ENCODE peak calls at places on chromosomes 11 and 22, in seven cellular contexts. One of them, this sample, is unnamed.

GRCh38 chr22:21990449-21991308 is 8.1 kb upstream of the TOP3B start:
- DNase-seq in osteoblast: peak; percentile 48
- DNase-seq in spleen: no peak
- DNase-seq in AG04450: no peak
- DNase-seq in MM.1S: no peak
- DNase-seq in cardiac muscle cell: no peak
- DNase-seq in ovary: no peak
- DNase-seq in this sample: no peak

GRCh38 chr11:3380706-3381570 is 2.0 kb upstream of the ZNF195 start:
- DNase-seq in osteoblast: no peak
- DNase-seq in ovary: no peak
- DNase-seq in spleen: no peak
- DNase-seq in MM.1S: no peak
- DNase-seq in cardiac muscle cell: peak; percentile 12
- DNase-seq in AG04450: no peak
- DNase-seq in this sample: no peak

GRCh38 chr11:12106501-12106900 is 3.9 kb upstream of the MICAL2 start:
- DNase-seq in ovary: no peak
- DNase-seq in osteoblast: no peak
- DNase-seq in spleen: no peak
- DNase-seq in AG04450: no peak
- DNase-seq in cardiac muscle cell: no peak
- DNase-seq in MM.1S: no peak
- DNase-seq in this sample: no peak

GRCh38 chr22:22125028-22125578 is 119.5 kb upstream of the VPREB1 start:
- DNase-seq in AG04450: no peak
- DNase-seq in MM.1S: no peak
- DNase-seq in cardiac muscle cell: no peak
- DNase-seq in spleen: no peak
- DNase-seq in ovary: no peak
- DNase-seq in osteoblast: no peak
- DNase-seq in this sample: no peak

GRCh38 chr11:1647901-1648721 is 18.5 kb downstream of the KRTAP5-5 start:
- DNase-seq in ovary: no peak
- DNase-seq in MM.1S: no peak
- DNase-seq in cardiac muscle cell: no peak
- DNase-seq in spleen: peak; percentile 56
- DNase-seq in AG04450: no peak
- DNase-seq in osteoblast: peak; percentile 73
- DNase-seq in this sample: peak; percentile 83

GRCh38 chr22:37229805-37230672 is 14.0 kb downstream of the RAC2 start:
- DNase-seq in AG04450: no peak
- DNase-seq in osteoblast: peak; percentile 89
- DNase-seq in ovary: no peak
- DNase-seq in MM.1S: peak; percentile 89
- DNase-seq in spleen: peak; percentile 97
- DNase-seq in cardiac muscle cell: peak; percentile 38
- DNase-seq in this sample: peak; percentile 53

GRCh38 chr11:70463478-70464255 is 65.3 kb downstream of the CTTN start:
- DNase-seq in spleen: no peak
- DNase-seq in ovary: no peak
- DNase-seq in osteoblast: no peak
- DNase-seq in AG04450: no peak
- DNase-seq in cardiac muscle cell: no peak
- DNase-seq in MM.1S: no peak
- DNase-seq in this sample: no peak

GRCh38 chr11:80146231-80146630 is 705.4 kb upstream of the TENM4 start:
- DNase-seq in spleen: no peak
- DNase-seq in ovary: no peak
- DNase-seq in MM.1S: no peak
- DNase-seq in osteoblast: no peak
- DNase-seq in cardiac muscle cell: no peak
- DNase-seq in AG04450: no peak
- DNase-seq in this sample: no peak

GRCh38 chr11:64762916-64763803 is 3.4 kb upstream of the PYGM start:
- DNase-seq in AG04450: no peak
- DNase-seq in cardiac muscle cell: peak; percentile 68
- DNase-seq in MM.1S: no peak
- DNase-seq in spleen: peak; percentile 76
- DNase-seq in osteoblast: peak; percentile 91
- DNase-seq in ovary: no peak
- DNase-seq in this sample: peak; percentile 49

GRCh38 chr11:73267921-73268540 is 4.1 kb upstream of the P2RY6 start:
- DNase-seq in cardiac muscle cell: no peak
- DNase-seq in ovary: no peak
- DNase-seq in spleen: no peak
- DNase-seq in osteoblast: no peak
- DNase-seq in AG04450: no peak
- DNase-seq in MM.1S: no peak
- DNase-seq in this sample: no peak

GRCh38 chr11:70535191-70535971 is 137.1 kb downstream of the CTTN start:
- DNase-seq in MM.1S: no peak
- DNase-seq in AG04450: no peak
- DNase-seq in cardiac muscle cell: no peak
- DNase-seq in ovary: peak; percentile 8
- DNase-seq in spleen: no peak
- DNase-seq in osteoblast: peak; percentile 59
- DNase-seq in this sample: peak; percentile 66

GRCh38 chr11:130437848-130438247 is 9.4 kb upstream of the ADAMTS8 start:
- DNase-seq in spleen: no peak
- DNase-seq in ovary: no peak
- DNase-seq in MM.1S: no peak
- DNase-seq in osteoblast: no peak
- DNase-seq in AG04450: no peak
- DNase-seq in cardiac muscle cell: no peak
- DNase-seq in this sample: no peak

GRCh38 chr11:28228196-28228595 is 120.0 kb downstream of the METTL15 start:
- DNase-seq in cardiac muscle cell: peak; percentile 27
- DNase-seq in AG04450: no peak
- DNase-seq in MM.1S: no peak
- DNase-seq in ovary: no peak
- DNase-seq in osteoblast: no peak
- DNase-seq in spleen: no peak
- DNase-seq in this sample: no peak

GRCh38 chr22:32643246-32643645 is 158.3 kb upstream of the TIMP3 start:
- DNase-seq in osteoblast: no peak
- DNase-seq in spleen: no peak
- DNase-seq in cardiac muscle cell: no peak
- DNase-seq in AG04450: no peak
- DNase-seq in ovary: no peak
- DNase-seq in MM.1S: no peak
- DNase-seq in this sample: no peak

GRCh38 chr11:69880803-69881445 is 61.7 kb upstream of the FGF3 start:
- DNase-seq in AG04450: no peak
- DNase-seq in spleen: peak; percentile 53
- DNase-seq in osteoblast: no peak
- DNase-seq in MM.1S: no peak
- DNase-seq in cardiac muscle cell: no peak
- DNase-seq in ovary: peak; percentile 10
- DNase-seq in this sample: peak; percentile 71

GRCh38 chr22:49727191-49727880 is 100.3 kb downstream of the BRD1 start:
- DNase-seq in spleen: no peak
- DNase-seq in cardiac muscle cell: no peak
- DNase-seq in AG04450: no peak
- DNase-seq in ovary: no peak
- DNase-seq in osteoblast: no peak
- DNase-seq in MM.1S: no peak
- DNase-seq in this sample: peak; percentile 91

GRCh38 chr11:11798586-11799438 is 43.0 kb upstream of the USP47 start:
- DNase-seq in osteoblast: peak; percentile 64
- DNase-seq in MM.1S: peak; percentile 76
- DNase-seq in AG04450: peak; percentile 38
- DNase-seq in ovary: peak; percentile 88
- DNase-seq in spleen: peak; percentile 92
- DNase-seq in cardiac muscle cell: peak; percentile 79
- DNase-seq in this sample: no peak

GRCh38 chr11:112339566-112339965 is 78.9 kb upstream of the PLET1 start:
- DNase-seq in cardiac muscle cell: no peak
- DNase-seq in MM.1S: no peak
- DNase-seq in ovary: no peak
- DNase-seq in AG04450: no peak
- DNase-seq in osteoblast: no peak
- DNase-seq in spleen: no peak
- DNase-seq in this sample: no peak
- TF ChIP-seq CTCF in cardiac muscle cell: no peak
- TF ChIP-seq CTCF in MM.1S: no peak
- TF ChIP-seq CTCF in ovary: no peak
- TF ChIP-seq CTCF in AG04450: no peak
- TF ChIP-seq CTCF in osteoblast: no peak
- TF ChIP-seq CTCF in spleen: no peak
- TF ChIP-seq CTCF in this sample: no peak

GRCh38 chr22:44705022-44705297 is 3.0 kb downstream of the PRR5 start:
- DNase-seq in spleen: no peak
- DNase-seq in cardiac muscle cell: no peak
- DNase-seq in ovary: no peak
- DNase-seq in osteoblast: no peak
- DNase-seq in MM.1S: no peak
- DNase-seq in AG04450: no peak
- DNase-seq in this sample: no peak

GRCh38 chr22:44702479-44703219 is 645 bp downstream of the PRR5 start:
- DNase-seq in spleen: peak; percentile 89
- DNase-seq in osteoblast: peak; percentile 89
- DNase-seq in ovary: peak; percentile 61
- DNase-seq in AG04450: no peak
- DNase-seq in cardiac muscle cell: peak; percentile 45
- DNase-seq in MM.1S: no peak
- DNase-seq in this sample: peak; percentile 80

GRCh38 chr22:44701824-44702478 is at the start of gene PRR5:
- DNase-seq in cardiac muscle cell: peak; percentile 95
- DNase-seq in ovary: peak; percentile 89
- DNase-seq in MM.1S: no peak
- DNase-seq in osteoblast: peak; percentile 97
- DNase-seq in spleen: peak; percentile 97
- DNase-seq in AG04450: peak; percentile 81
- DNase-seq in this sample: peak; percentile 80

GRCh38 chr22:44704159-44705021 is 2.4 kb downstream of the PRR5 start:
- DNase-seq in spleen: peak; percentile 75
- DNase-seq in AG04450: no peak
- DNase-seq in MM.1S: no peak
- DNase-seq in ovary: no peak
- DNase-seq in cardiac muscle cell: no peak
- DNase-seq in osteoblast: peak; percentile 36
- DNase-seq in this sample: peak; percentile 88

GRCh38 chr22:44703269-44703870 is 1.4 kb downstream of the PRR5 start:
- DNase-seq in spleen: no peak
- DNase-seq in MM.1S: no peak
- DNase-seq in ovary: no peak
- DNase-seq in AG04450: no peak
- DNase-seq in cardiac muscle cell: no peak
- DNase-seq in osteoblast: peak; percentile 90
- DNase-seq in this sample: no peak
- TF ChIP-seq CTCF in spleen: no peak
- TF ChIP-seq CTCF in MM.1S: no peak
- TF ChIP-seq CTCF in ovary: no peak
- TF ChIP-seq CTCF in AG04450: peak; percentile 3
- TF ChIP-seq CTCF in cardiac muscle cell: no peak
- TF ChIP-seq CTCF in osteoblast: no peak
- TF ChIP-seq CTCF in this sample: no peak

GRCh38 chr22:39463931-39464390 is 7.1 kb downstream of the MGAT3 start:
- DNase-seq in spleen: peak; percentile 66
- DNase-seq in MM.1S: no peak
- DNase-seq in AG04450: no peak
- DNase-seq in cardiac muscle cell: peak; percentile 44
- DNase-seq in osteoblast: peak; percentile 94
- DNase-seq in ovary: no peak
- DNase-seq in this sample: no peak

GRCh38 chr22:39466228-39467006 is 9.6 kb downstream of the MGAT3 start:
- DNase-seq in AG04450: no peak
- DNase-seq in cardiac muscle cell: peak; percentile 26
- DNase-seq in osteoblast: no peak
- DNase-seq in MM.1S: no peak
- DNase-seq in ovary: no peak
- DNase-seq in spleen: peak; percentile 79
- DNase-seq in this sample: no peak

GRCh38 chr22:39463277-39463676 is 6.5 kb downstream of the MGAT3 start:
- DNase-seq in cardiac muscle cell: no peak
- DNase-seq in MM.1S: no peak
- DNase-seq in osteoblast: no peak
- DNase-seq in AG04450: no peak
- DNase-seq in ovary: no peak
- DNase-seq in spleen: no peak
- DNase-seq in this sample: no peak

GRCh38 chr22:39459681-39460080 is 2.9 kb downstream of the MGAT3 start:
- DNase-seq in cardiac muscle cell: no peak
- DNase-seq in osteoblast: no peak
- DNase-seq in ovary: no peak
- DNase-seq in spleen: peak; percentile 50
- DNase-seq in AG04450: no peak
- DNase-seq in MM.1S: no peak
- DNase-seq in this sample: no peak

DNA sequence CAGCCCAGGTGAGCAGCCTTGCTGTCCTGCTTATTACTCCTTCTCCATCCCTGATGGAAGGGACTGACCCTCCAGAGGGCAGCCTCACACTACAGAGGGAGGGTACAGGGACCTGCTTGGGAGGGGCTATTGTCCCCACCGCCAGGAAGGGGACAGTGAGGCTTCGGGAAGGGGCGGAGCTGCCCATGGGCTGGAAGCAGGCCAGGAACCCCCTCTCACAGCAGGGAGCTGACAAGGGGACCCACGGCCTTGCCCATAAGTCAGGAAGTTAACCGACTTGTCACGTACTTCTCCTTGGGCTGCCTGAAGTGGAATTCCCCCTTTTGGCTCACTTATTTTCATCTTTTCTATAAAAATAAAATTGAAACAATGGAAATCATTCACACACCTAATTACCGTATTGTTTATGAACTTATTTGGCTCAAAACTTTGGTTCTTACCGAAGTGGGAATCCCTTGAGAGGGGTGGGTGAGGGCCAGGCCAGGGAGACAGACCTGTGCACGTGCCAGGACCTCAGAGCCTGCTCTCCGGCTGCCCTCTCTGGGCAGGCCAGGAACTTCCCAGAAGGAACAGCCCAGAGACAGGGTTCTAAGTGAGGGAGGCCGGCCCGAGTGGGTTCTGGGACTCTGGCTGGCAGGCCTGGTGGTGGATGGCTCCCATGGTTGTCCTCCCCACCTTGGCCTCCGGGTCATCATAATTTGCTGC is 5.8 kb downstream of the MGAT3 start:
- DNase-seq in spleen: no peak
- DNase-seq in MM.1S: no peak
- DNase-seq in AG04450: no peak
- DNase-seq in ovary: no peak
- DNase-seq in cardiac muscle cell: no peak
- DNase-seq in osteoblast: no peak
- DNase-seq in this sample: no peak
- TF ChIP-seq CTCF in spleen: no peak
- TF ChIP-seq CTCF in MM.1S: no peak
- TF ChIP-seq CTCF in AG04450: no peak
- TF ChIP-seq CTCF in ovary: no peak
- TF ChIP-seq CTCF in cardiac muscle cell: no peak
- TF ChIP-seq CTCF in osteoblast: no peak
- TF ChIP-seq CTCF in this sample: peak; percentile 31

DNA sequence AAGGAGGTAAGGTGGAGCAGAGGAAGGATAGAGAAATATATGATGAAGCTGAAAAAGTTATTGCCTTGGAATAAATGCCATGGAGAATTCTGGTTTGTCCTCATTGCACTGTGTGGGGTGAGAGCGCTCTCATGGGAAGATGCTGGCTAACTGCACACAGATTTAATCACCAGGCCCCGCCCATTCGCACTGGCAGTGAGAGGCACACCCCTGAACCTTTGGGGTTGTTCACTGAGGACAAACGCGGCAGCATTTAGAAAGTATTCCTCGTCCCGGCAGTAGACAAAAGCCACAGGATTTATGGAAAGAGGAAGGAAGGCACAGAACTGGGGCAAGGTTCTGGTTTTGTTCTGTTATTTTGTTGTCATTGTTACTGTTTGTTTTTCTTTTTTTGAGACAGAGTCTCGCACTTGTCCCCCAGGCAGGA is 70.2 kb downstream of the MED15 start:
- DNase-seq in cardiac muscle cell: no peak
- DNase-seq in ovary: no peak
- DNase-seq in spleen: peak; percentile 51
- DNase-seq in MM.1S: no peak
- DNase-seq in osteoblast: peak; percentile 78
- DNase-seq in AG04450: no peak
- DNase-seq in this sample: no peak
- TF ChIP-seq CTCF in cardiac muscle cell: no peak
- TF ChIP-seq CTCF in ovary: no peak
- TF ChIP-seq CTCF in spleen: no peak
- TF ChIP-seq CTCF in MM.1S: no peak
- TF ChIP-seq CTCF in osteoblast: no peak
- TF ChIP-seq CTCF in AG04450: no peak
- TF ChIP-seq CTCF in this sample: no peak